ENCODE peak calls at places on chromosome 7, in seven cellular contexts. One of them, this sample, is unnamed. For H3K9me3 and H3K4me1, the result is how much of the 10 kb centered on the place peaks cover.

GRCh38 chr7:151470656-151471180 is 30.8 kb upstream of the CRYGN start:
- DNase-seq in A549: no peak
- DNase-seq in Panc1: no peak
- DNase-seq in NT2/D1: no peak
- DNase-seq in right lobe of liver: no peak
- DNase-seq in SJCRH30: no peak
- DNase-seq in body of pancreas: no peak
- DNase-seq in this sample: no peak

GRCh38 chr7:19815546-19815945 is 42.1 kb upstream of the TMEM196 start:
- DNase-seq in A549: no peak
- DNase-seq in Panc1: no peak
- DNase-seq in NT2/D1: no peak
- DNase-seq in right lobe of liver: no peak
- DNase-seq in SJCRH30: no peak
- DNase-seq in body of pancreas: no peak
- DNase-seq in this sample: no peak

GRCh38 chr7:148044173-148044572 is 546.4 kb upstream of the C7orf33 start:
- DNase-seq in A549: no peak
- DNase-seq in Panc1: no peak
- DNase-seq in NT2/D1: no peak
- DNase-seq in right lobe of liver: no peak
- DNase-seq in SJCRH30: no peak
- DNase-seq in body of pancreas: peak
- DNase-seq in this sample: no peak

GRCh38 chr7:98323597-98324322 is 42.3 kb downstream of the BRI3 start:
- DNase-seq in A549: no peak
- DNase-seq in Panc1: no peak
- DNase-seq in NT2/D1: no peak
- DNase-seq in right lobe of liver: no peak
- DNase-seq in SJCRH30: peak
- DNase-seq in body of pancreas: no peak
- DNase-seq in this sample: no peak

GRCh38 chr7:99125505-99125865 is 18.4 kb downstream of the SMURF1 start:
- DNase-seq in A549: no peak
- DNase-seq in Panc1: no peak
- DNase-seq in NT2/D1: no peak
- DNase-seq in right lobe of liver: no peak
- DNase-seq in SJCRH30: no peak
- DNase-seq in body of pancreas: no peak
- DNase-seq in this sample: no peak

GRCh38 chr7:14687241-14687640 is 215.3 kb downstream of the DGKB start:
- DNase-seq in A549: no peak
- DNase-seq in Panc1: no peak
- DNase-seq in NT2/D1: no peak
- DNase-seq in right lobe of liver: no peak
- DNase-seq in SJCRH30: no peak
- DNase-seq in body of pancreas: no peak
- DNase-seq in this sample: no peak

GRCh38 chr7:140646931-140647647 is 6.5 kb upstream of the DENND2A start:
- DNase-seq in A549: peak
- DNase-seq in Panc1: no peak
- DNase-seq in NT2/D1: no peak
- DNase-seq in right lobe of liver: no peak
- DNase-seq in SJCRH30: peak
- DNase-seq in body of pancreas: peak
- DNase-seq in this sample: peak

GRCh38 chr7:108684629-108685028 is 115.0 kb downstream of the DNAJB9 start:
- DNase-seq in A549: no peak
- DNase-seq in Panc1: no peak
- DNase-seq in NT2/D1: no peak
- DNase-seq in right lobe of liver: no peak
- DNase-seq in SJCRH30: no peak
- DNase-seq in body of pancreas: no peak
- DNase-seq in this sample: no peak

GRCh38 chr7:67690700-67691099 is 694.1 kb downstream of the TYW1 start:
- DNase-seq in A549: no peak
- DNase-seq in Panc1: no peak
- DNase-seq in NT2/D1: no peak
- DNase-seq in right lobe of liver: no peak
- DNase-seq in SJCRH30: no peak
- DNase-seq in body of pancreas: peak
- DNase-seq in this sample: no peak

GRCh38 chr7:33067921-33068320 is 5.3 kb upstream of the NT5C3A start:
- DNase-seq in A549: no peak
- DNase-seq in Panc1: no peak
- DNase-seq in NT2/D1: no peak
- DNase-seq in right lobe of liver: no peak
- DNase-seq in SJCRH30: no peak
- DNase-seq in body of pancreas: no peak
- DNase-seq in this sample: no peak
- H3K9me3 ChIP-seq in A549: under half
- H3K9me3 ChIP-seq in Panc1: under half
- H3K9me3 ChIP-seq in NT2/D1: under half
- H3K9me3 ChIP-seq in right lobe of liver: under half
- H3K9me3 ChIP-seq in SJCRH30: under half
- H3K9me3 ChIP-seq in body of pancreas: under half
- H3K9me3 ChIP-seq in this sample: under half

GRCh38 chr7:2635810-2636701 is 4.3 kb downstream of the TTYH3 start:
- DNase-seq in A549: no peak
- DNase-seq in Panc1: no peak
- DNase-seq in NT2/D1: no peak
- DNase-seq in right lobe of liver: peak
- DNase-seq in SJCRH30: no peak
- DNase-seq in body of pancreas: peak
- DNase-seq in this sample: no peak
- H3K4me1 ChIP-seq in A549: under half
- H3K4me1 ChIP-seq in Panc1: half or more
- H3K4me1 ChIP-seq in NT2/D1: half or more
- H3K4me1 ChIP-seq in right lobe of liver: under half
- H3K4me1 ChIP-seq in SJCRH30: under half
- H3K4me1 ChIP-seq in body of pancreas: half or more
- H3K4me1 ChIP-seq in this sample: under half

DNA sequence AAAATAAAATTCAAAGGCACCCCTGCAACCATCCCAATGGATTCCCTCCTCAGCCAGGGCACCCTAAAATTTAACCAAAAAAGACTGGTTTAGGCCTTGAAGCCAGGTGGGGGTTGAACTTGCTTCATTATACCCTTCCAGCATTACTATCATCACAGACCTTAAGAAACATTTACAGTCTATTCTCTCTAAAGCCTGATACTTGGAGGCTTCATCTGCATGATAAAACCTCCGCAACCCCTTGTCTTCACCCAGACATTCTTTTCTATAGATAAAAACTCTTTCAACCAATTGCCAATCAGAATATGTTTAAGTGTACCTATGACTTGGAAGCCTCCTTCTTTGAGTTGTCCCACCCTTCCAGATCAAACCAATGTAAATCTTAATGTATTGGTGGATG is 17.9 kb downstream of the AVL9 start:
- DNase-seq in A549: no peak
- DNase-seq in Panc1: no peak
- DNase-seq in NT2/D1: peak
- DNase-seq in right lobe of liver: no peak
- DNase-seq in SJCRH30: no peak
- DNase-seq in body of pancreas: no peak
- DNase-seq in this sample: no peak
- H3K9me3 ChIP-seq in A549: under half
- H3K9me3 ChIP-seq in Panc1: under half
- H3K9me3 ChIP-seq in NT2/D1: half or more
- H3K9me3 ChIP-seq in right lobe of liver: under half
- H3K9me3 ChIP-seq in SJCRH30: under half
- H3K9me3 ChIP-seq in body of pancreas: under half
- H3K9me3 ChIP-seq in this sample: under half

DNA sequence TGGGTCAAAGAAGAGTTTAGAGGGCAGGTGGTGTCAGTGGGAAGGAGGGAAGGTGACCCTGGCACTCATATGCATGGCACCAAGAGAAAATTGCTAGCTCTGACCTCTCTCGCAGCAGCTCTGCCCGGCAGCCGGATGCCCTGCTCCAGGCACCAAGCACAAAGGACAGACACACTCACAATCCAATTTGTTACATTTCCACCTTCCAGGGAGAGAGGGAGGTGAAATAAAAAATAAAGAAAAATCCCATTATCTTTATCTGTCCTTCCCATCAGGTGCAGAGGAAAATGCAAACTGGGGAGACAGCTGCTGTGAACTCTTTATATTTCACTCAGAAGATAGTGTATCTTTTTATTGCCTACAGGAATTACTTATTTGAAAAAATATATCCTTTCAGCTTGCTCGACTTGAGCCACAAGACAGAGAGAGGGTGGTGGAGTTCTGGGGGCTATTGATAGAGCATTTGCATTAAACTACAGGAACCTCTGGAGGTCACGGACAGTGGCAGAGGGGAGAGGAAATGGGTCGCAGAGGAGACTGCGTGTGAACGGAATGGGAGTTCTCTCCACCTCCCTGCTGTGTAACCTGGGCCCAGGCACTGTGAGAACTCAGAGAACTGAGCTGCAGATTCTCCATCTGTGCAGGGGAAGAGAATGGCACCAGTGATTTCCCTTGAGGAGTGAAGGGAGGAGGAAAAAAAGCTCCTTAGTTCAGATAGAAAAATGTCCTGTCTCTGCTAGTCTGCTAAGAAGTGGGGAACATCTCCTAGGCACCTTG is 421.4 kb downstream of the PLXNA4 start:
- DNase-seq in A549: no peak
- DNase-seq in Panc1: no peak
- DNase-seq in NT2/D1: no peak
- DNase-seq in right lobe of liver: no peak
- DNase-seq in SJCRH30: no peak
- DNase-seq in body of pancreas: no peak
- DNase-seq in this sample: no peak
- H3K4me1 ChIP-seq in A549: under half
- H3K4me1 ChIP-seq in Panc1: under half
- H3K4me1 ChIP-seq in NT2/D1: under half
- H3K4me1 ChIP-seq in right lobe of liver: under half
- H3K4me1 ChIP-seq in SJCRH30: under half
- H3K4me1 ChIP-seq in body of pancreas: under half
- H3K4me1 ChIP-seq in this sample: under half

GRCh38 chr7:142793156-142793555 is 22.4 kb downstream of the PRSS2 start:
- DNase-seq in A549: no peak
- DNase-seq in Panc1: no peak
- DNase-seq in NT2/D1: no peak
- DNase-seq in right lobe of liver: no peak
- DNase-seq in SJCRH30: no peak
- DNase-seq in body of pancreas: no peak
- DNase-seq in this sample: no peak
- H3K9me3 ChIP-seq in A549: under half
- H3K9me3 ChIP-seq in Panc1: under half
- H3K9me3 ChIP-seq in NT2/D1: under half
- H3K9me3 ChIP-seq in right lobe of liver: under half
- H3K9me3 ChIP-seq in SJCRH30: under half
- H3K9me3 ChIP-seq in body of pancreas: under half
- H3K9me3 ChIP-seq in this sample: under half

DNA sequence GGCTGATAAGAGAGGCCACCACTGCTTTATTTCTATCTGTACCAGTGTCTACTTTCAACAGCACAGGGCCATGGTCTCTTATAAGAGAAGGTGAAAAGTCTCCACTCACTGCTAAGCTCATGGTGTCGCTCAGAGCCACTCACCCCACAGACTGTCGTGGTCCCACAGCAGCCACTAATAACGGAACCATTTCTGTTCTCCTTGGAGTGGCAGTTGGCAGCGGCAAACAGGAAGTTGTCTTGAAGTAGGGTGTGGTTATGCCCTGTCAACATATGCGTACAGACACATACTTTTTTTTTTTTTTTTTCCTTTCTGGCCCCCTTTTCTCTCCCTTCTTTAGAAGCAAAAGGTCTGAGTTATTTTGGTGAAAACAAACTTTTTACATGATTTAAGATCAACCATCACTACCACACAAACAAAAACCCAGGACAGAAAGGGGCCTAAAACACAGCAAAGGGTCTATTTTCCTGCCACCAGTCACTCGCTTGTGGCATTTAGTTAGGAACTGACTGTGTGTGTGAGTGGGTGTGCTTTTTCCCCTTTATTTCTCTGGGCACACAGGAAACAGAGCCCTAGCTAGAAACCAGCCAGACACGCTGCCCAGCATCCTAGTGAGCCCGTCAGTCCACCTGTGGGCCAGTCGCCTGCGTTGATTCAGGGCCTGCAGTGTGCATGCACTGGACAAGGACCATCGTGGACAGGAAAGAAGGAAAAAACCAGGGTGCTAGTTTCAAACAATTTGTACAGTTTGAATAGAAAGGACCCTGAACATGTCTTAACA is 96.7 kb upstream of the EFCAB10 start:
- DNase-seq in A549: no peak
- DNase-seq in Panc1: no peak
- DNase-seq in NT2/D1: no peak
- DNase-seq in right lobe of liver: no peak
- DNase-seq in SJCRH30: no peak
- DNase-seq in body of pancreas: no peak
- DNase-seq in this sample: no peak
- H3K4me1 ChIP-seq in A549: under half
- H3K4me1 ChIP-seq in Panc1: under half
- H3K4me1 ChIP-seq in NT2/D1: under half
- H3K4me1 ChIP-seq in right lobe of liver: under half
- H3K4me1 ChIP-seq in SJCRH30: under half
- H3K4me1 ChIP-seq in body of pancreas: half or more
- H3K4me1 ChIP-seq in this sample: under half

GRCh38 chr7:64206903-64207302 is at the start of gene ZNF735:
- DNase-seq in A549: no peak
- DNase-seq in Panc1: no peak
- DNase-seq in NT2/D1: no peak
- DNase-seq in right lobe of liver: no peak
- DNase-seq in SJCRH30: no peak
- DNase-seq in body of pancreas: no peak
- DNase-seq in this sample: no peak
- H3K9me3 ChIP-seq in A549: under half
- H3K9me3 ChIP-seq in Panc1: under half
- H3K9me3 ChIP-seq in NT2/D1: under half
- H3K9me3 ChIP-seq in right lobe of liver: under half
- H3K9me3 ChIP-seq in SJCRH30: under half
- H3K9me3 ChIP-seq in body of pancreas: under half
- H3K9me3 ChIP-seq in this sample: under half

GRCh38 chr7:64758151-64758550 is 36.1 kb upstream of the ZNF138 start:
- DNase-seq in A549: no peak
- DNase-seq in Panc1: no peak
- DNase-seq in NT2/D1: no peak
- DNase-seq in right lobe of liver: no peak
- DNase-seq in SJCRH30: no peak
- DNase-seq in body of pancreas: no peak
- DNase-seq in this sample: no peak

GRCh38 chr7:64755881-64756280 is 38.3 kb upstream of the ZNF138 start:
- DNase-seq in A549: no peak
- DNase-seq in Panc1: no peak
- DNase-seq in NT2/D1: no peak
- DNase-seq in right lobe of liver: no peak
- DNase-seq in SJCRH30: no peak
- DNase-seq in body of pancreas: no peak
- DNase-seq in this sample: no peak

GRCh38 chr7:64747802-64748201 is 46.4 kb upstream of the ZNF138 start:
- DNase-seq in A549: no peak
- DNase-seq in Panc1: no peak
- DNase-seq in NT2/D1: no peak
- DNase-seq in right lobe of liver: no peak
- DNase-seq in SJCRH30: no peak
- DNase-seq in body of pancreas: no peak
- DNase-seq in this sample: no peak

GRCh38 chr7:64753032-64753431 is 41.2 kb upstream of the ZNF138 start:
- DNase-seq in A549: no peak
- DNase-seq in Panc1: no peak
- DNase-seq in NT2/D1: no peak
- DNase-seq in right lobe of liver: no peak
- DNase-seq in SJCRH30: no peak
- DNase-seq in body of pancreas: no peak
- DNase-seq in this sample: no peak
- H3K4me1 ChIP-seq in A549: under half
- H3K4me1 ChIP-seq in Panc1: under half
- H3K4me1 ChIP-seq in NT2/D1: under half
- H3K4me1 ChIP-seq in right lobe of liver: under half
- H3K4me1 ChIP-seq in SJCRH30: under half
- H3K4me1 ChIP-seq in body of pancreas: under half
- H3K4me1 ChIP-seq in this sample: under half

This sample was measured in HAP-1.